ENCODE peak calls at places on chromosomes 12 and 14, in nine cellular contexts. D is HuH-7; J is EH; L is LoVo; I is T-helper 17 cell; S is GM13976; Y is GM10248; B is HepG2; A is activated CD4-positive, alpha-beta memory T cell treated with anti-CD3 and anti-CD28 coated beads, Interleukin-2, amount 10 ng/mL, durations not matched to agents 7 days and 5 days. R is an unnamed sample.

GRCh38 chr12:122076743-122077495 is 1.6 kb upstream of the MLXIP start:
- DNase-seq in B (peak; percentile 42), A (no peak), Y (peak; percentile 30), L (no peak), D (no peak), S (no peak), J (no peak), I (no peak), R (no peak)

GRCh38 chr14:104301731-104302460 is 163.5 kb downstream of the KIF26A start:
- DNase-seq in J (no peak), Y (no peak), D (no peak), B (no peak), S (no peak), I (no peak), L (no peak), A (no peak), R (no peak)

GRCh38 chr14:24340606-24341005 is 815 bp upstream of the RIPK3 start:
- DNase-seq in J (no peak), I (no peak), B (no peak), S (no peak), D (no peak), Y (no peak), L (no peak), A (no peak), R (no peak)

GRCh38 chr12:39012870-39013269 is 107.5 kb upstream of the CPNE8 start:
- DNase-seq in S (no peak), L (no peak), J (no peak), I (no peak), Y (no peak), A (no peak), B (no peak), D (no peak), R (no peak)

GRCh38 chr14:22668863-22669262 is 24.7 kb upstream of the OR6J1 start:
- DNase-seq in A (no peak), D (no peak), I (no peak), B (no peak), J (peak; percentile 57), L (no peak), Y (no peak), S (no peak), R (no peak)

GRCh38 chr12:66166561-66166960 is 3.2 kb downstream of the TMBIM4 start:
- DNase-seq in A (no peak), B (no peak), L (no peak), J (no peak), Y (no peak), S (no peak), D (no peak), I (no peak), R (no peak)

GRCh38 chr14:69493038-69493437 is 8.5 kb downstream of the PLEKHD1 start:
- DNase-seq in J (no peak), Y (no peak), A (no peak), B (no peak), I (no peak), S (no peak), L (no peak), D (no peak), R (no peak)

GRCh38 chr12:47905313-47905730 is 528 bp upstream of the VDR start:
- DNase-seq in J (no peak), L (peak; percentile 84), D (peak; percentile 65), Y (peak; percentile 57), S (peak; percentile 69), I (no peak), A (no peak), B (no peak), R (no peak)

GRCh38 chr12:3994500-3994899 is 121.3 kb upstream of the PARP11 start:
- DNase-seq in I (no peak), D (no peak), J (no peak), L (no peak), A (no peak), S (no peak), B (no peak), Y (no peak), R (no peak)

GRCh38 chr12:25557830-25558436 is 4.8 kb upstream of the LMNTD1 start:
- DNase-seq in L (no peak), D (peak; percentile 28), A (no peak), Y (peak; percentile 10), J (peak; percentile 56), B (peak; percentile 11), S (peak; percentile 9), I (no peak), R (no peak)

GRCh38 chr12:95218164-95218851 is 701 bp downstream of the VEZT start:
- DNase-seq in A (no peak), D (no peak), Y (no peak), I (no peak), B (no peak), J (peak; percentile 79), S (peak; percentile 32), L (peak; percentile 62), R (no peak)

GRCh38 chr14:105475916-105476845 is 1.6 kb downstream of the CRIP2 start:
- DNase-seq in A (no peak), B (peak; percentile 57), S (no peak), D (no peak), I (no peak), J (peak; percentile 38), Y (no peak), L (no peak), R (no peak)

GRCh38 chr14:68554231-68554630 is 238.6 kb downstream of the ZFP36L1 start:
- DNase-seq in Y (no peak), S (no peak), J (no peak), A (no peak), B (no peak), D (no peak), I (no peak), L (no peak), R (no peak)